ENCODE peak calls at places on chromosomes 4 and X, in six cellular contexts. One of them, this sample, is unnamed.

GRCh38 chr4:172073590-172073989 is 260.4 kb downstream of the GALNTL6 start:
- DNase-seq in T-helper 1 cell: no peak
- DNase-seq in NCI-H1105: no peak
- DNase-seq in NCI-H1417: peak
- DNase-seq in posterior cingulate gyrus: no peak
- DNase-seq in ascending aorta: no peak
- DNase-seq in this sample: no peak

GRCh38 chrX:63664741-63665140 is 120.3 kb downstream of the ARHGEF9 start:
- DNase-seq in T-helper 1 cell: no peak
- DNase-seq in NCI-H1105: no peak
- DNase-seq in NCI-H1417: no peak
- DNase-seq in posterior cingulate gyrus: no peak
- DNase-seq in ascending aorta: no peak
- DNase-seq in this sample: no peak

GRCh38 chr4:20506827-20507226 is 193.4 kb upstream of the PACRGL start:
- DNase-seq in T-helper 1 cell: no peak
- DNase-seq in NCI-H1105: no peak
- DNase-seq in NCI-H1417: no peak
- DNase-seq in posterior cingulate gyrus: no peak
- DNase-seq in ascending aorta: no peak
- DNase-seq in this sample: no peak

GRCh38 chr4:73034896-73035295 is 34.6 kb downstream of the COX18 start:
- DNase-seq in T-helper 1 cell: no peak
- DNase-seq in NCI-H1105: no peak
- DNase-seq in NCI-H1417: no peak
- DNase-seq in posterior cingulate gyrus: no peak
- DNase-seq in ascending aorta: no peak
- DNase-seq in this sample: no peak

GRCh38 chr4:10082459-10083272 is 33.9 kb downstream of the WDR1 start:
- DNase-seq in T-helper 1 cell: no peak
- DNase-seq in NCI-H1105: no peak
- DNase-seq in NCI-H1417: no peak
- DNase-seq in posterior cingulate gyrus: no peak
- DNase-seq in ascending aorta: peak
- DNase-seq in this sample: no peak

GRCh38 chr4:41757521-41758156 is 9.1 kb upstream of the PHOX2B start:
- DNase-seq in T-helper 1 cell: peak
- DNase-seq in NCI-H1105: no peak
- DNase-seq in NCI-H1417: no peak
- DNase-seq in posterior cingulate gyrus: no peak
- DNase-seq in ascending aorta: no peak
- DNase-seq in this sample: no peak

GRCh38 chrX:106954041-106954440 is 33.8 kb downstream of the CLDN2 start:
- DNase-seq in T-helper 1 cell: no peak
- DNase-seq in NCI-H1105: no peak
- DNase-seq in NCI-H1417: no peak
- DNase-seq in posterior cingulate gyrus: no peak
- DNase-seq in ascending aorta: no peak
- DNase-seq in this sample: no peak

GRCh38 chr4:65502151-65502691 is 168.1 kb downstream of the EPHA5 start:
- DNase-seq in T-helper 1 cell: no peak
- DNase-seq in NCI-H1105: no peak
- DNase-seq in NCI-H1417: peak
- DNase-seq in posterior cingulate gyrus: no peak
- DNase-seq in ascending aorta: no peak
- DNase-seq in this sample: no peak

GRCh38 chrX:100720301-100720700 is 11.6 kb downstream of the SYTL4 start:
- DNase-seq in T-helper 1 cell: no peak
- DNase-seq in NCI-H1105: no peak
- DNase-seq in NCI-H1417: peak
- DNase-seq in posterior cingulate gyrus: no peak
- DNase-seq in ascending aorta: no peak
- DNase-seq in this sample: no peak

GRCh38 chr4:175953960-175954521 is 111.6 kb upstream of the WDR17 start:
- DNase-seq in T-helper 1 cell: no peak
- DNase-seq in NCI-H1105: no peak
- DNase-seq in NCI-H1417: peak
- DNase-seq in posterior cingulate gyrus: no peak
- DNase-seq in ascending aorta: no peak
- DNase-seq in this sample: no peak

GRCh38 chr4:65399131-65399530 is 271.2 kb downstream of the EPHA5 start:
- DNase-seq in T-helper 1 cell: no peak
- DNase-seq in NCI-H1105: peak
- DNase-seq in NCI-H1417: peak
- DNase-seq in posterior cingulate gyrus: no peak
- DNase-seq in ascending aorta: no peak
- DNase-seq in this sample: no peak

GRCh38 chr4:2249526-2249991 is 7.6 kb upstream of the HAUS3 start:
- DNase-seq in T-helper 1 cell: no peak
- DNase-seq in NCI-H1105: no peak
- DNase-seq in NCI-H1417: no peak
- DNase-seq in posterior cingulate gyrus: no peak
- DNase-seq in ascending aorta: peak
- DNase-seq in this sample: no peak

GRCh38 chr4:180058731-180059215 is 2184.4 kb upstream of the TENM3 start:
- DNase-seq in T-helper 1 cell: no peak
- DNase-seq in NCI-H1105: peak
- DNase-seq in NCI-H1417: peak
- DNase-seq in posterior cingulate gyrus: peak
- DNase-seq in ascending aorta: peak
- DNase-seq in this sample: no peak

GRCh38 chrX:97597954-97598353 is 714.2 kb downstream of the RPA4 start:
- DNase-seq in T-helper 1 cell: peak
- DNase-seq in NCI-H1105: no peak
- DNase-seq in NCI-H1417: no peak
- DNase-seq in posterior cingulate gyrus: no peak
- DNase-seq in ascending aorta: no peak
- DNase-seq in this sample: no peak

GRCh38 chrX:64570204-64570603 is 175.0 kb upstream of the MTMR8 start:
- DNase-seq in T-helper 1 cell: no peak
- DNase-seq in NCI-H1105: no peak
- DNase-seq in NCI-H1417: no peak
- DNase-seq in posterior cingulate gyrus: no peak
- DNase-seq in ascending aorta: no peak
- DNase-seq in this sample: no peak

GRCh38 chr4:120843840-120844527 is 78.5 kb downstream of the PRDM5 start:
- DNase-seq in T-helper 1 cell: no peak
- DNase-seq in NCI-H1105: no peak
- DNase-seq in NCI-H1417: peak
- DNase-seq in posterior cingulate gyrus: no peak
- DNase-seq in ascending aorta: no peak
- DNase-seq in this sample: no peak

GRCh38 chr4:121155893-121156292 is 8.2 kb downstream of the TNIP3 start:
- DNase-seq in T-helper 1 cell: no peak
- DNase-seq in NCI-H1105: no peak
- DNase-seq in NCI-H1417: peak
- DNase-seq in posterior cingulate gyrus: no peak
- DNase-seq in ascending aorta: no peak
- DNase-seq in this sample: no peak

GRCh38 chr4:146058531-146058930 is 117.0 kb upstream of the LSM6 start:
- DNase-seq in T-helper 1 cell: no peak
- DNase-seq in NCI-H1105: no peak
- DNase-seq in NCI-H1417: no peak
- DNase-seq in posterior cingulate gyrus: no peak
- DNase-seq in ascending aorta: no peak
- DNase-seq in this sample: no peak

GRCh38 chr4:165198329-165198728 is 9.0 kb upstream of the KLHL2 start:
- DNase-seq in T-helper 1 cell: no peak
- DNase-seq in NCI-H1105: no peak
- DNase-seq in NCI-H1417: no peak
- DNase-seq in posterior cingulate gyrus: no peak
- DNase-seq in ascending aorta: no peak
- DNase-seq in this sample: no peak

GRCh38 chrX:86806786-86807185 is 658.5 kb downstream of the DACH2 start:
- DNase-seq in T-helper 1 cell: no peak
- DNase-seq in NCI-H1105: no peak
- DNase-seq in NCI-H1417: peak
- DNase-seq in posterior cingulate gyrus: no peak
- DNase-seq in ascending aorta: no peak
- DNase-seq in this sample: no peak

GRCh38 chrX:150270622-150271021 is 92.5 kb upstream of the MAMLD1 start:
- DNase-seq in T-helper 1 cell: no peak
- DNase-seq in NCI-H1105: no peak
- DNase-seq in NCI-H1417: no peak
- DNase-seq in posterior cingulate gyrus: no peak
- DNase-seq in ascending aorta: no peak
- DNase-seq in this sample: no peak

GRCh38 chr4:4456351-4456750 is 69.4 kb downstream of the NSG1 start:
- DNase-seq in T-helper 1 cell: no peak
- DNase-seq in NCI-H1105: no peak
- DNase-seq in NCI-H1417: no peak
- DNase-seq in posterior cingulate gyrus: no peak
- DNase-seq in ascending aorta: no peak
- DNase-seq in this sample: no peak

GRCh38 chrX:72243472-72243871 is 4.6 kb upstream of the ERCC6L start:
- DNase-seq in T-helper 1 cell: no peak
- DNase-seq in NCI-H1105: no peak
- DNase-seq in NCI-H1417: no peak
- DNase-seq in posterior cingulate gyrus: no peak
- DNase-seq in ascending aorta: no peak
- DNase-seq in this sample: no peak

GRCh38 chr4:139628184-139629012 is 37.2 kb upstream of the MGST2 start:
- DNase-seq in T-helper 1 cell: no peak
- DNase-seq in NCI-H1105: peak
- DNase-seq in NCI-H1417: peak
- DNase-seq in posterior cingulate gyrus: no peak
- DNase-seq in ascending aorta: no peak
- DNase-seq in this sample: no peak

GRCh38 chr4:569958-570667 is 6.0 kb downstream of the TMEM271 start:
- DNase-seq in T-helper 1 cell: no peak
- DNase-seq in NCI-H1105: no peak
- DNase-seq in NCI-H1417: no peak
- DNase-seq in posterior cingulate gyrus: no peak
- DNase-seq in ascending aorta: no peak
- DNase-seq in this sample: no peak

GRCh38 chr4:302381-302780 is 2.9 kb downstream of the ZNF732 start:
- DNase-seq in T-helper 1 cell: no peak
- DNase-seq in NCI-H1105: no peak
- DNase-seq in NCI-H1417: no peak
- DNase-seq in posterior cingulate gyrus: no peak
- DNase-seq in ascending aorta: no peak
- DNase-seq in this sample: no peak

GRCh38 chr4:83626245-83626843 is 90.4 kb downstream of the GPAT3 start:
- DNase-seq in T-helper 1 cell: no peak
- DNase-seq in NCI-H1105: no peak
- DNase-seq in NCI-H1417: no peak
- DNase-seq in posterior cingulate gyrus: no peak
- DNase-seq in ascending aorta: no peak
- DNase-seq in this sample: no peak